ENCODE peak calls at places on chromosome 16, in seven cellular contexts. One of them, this sample, is unnamed.

GRCh38 chr16:89588413-89589109 is 13.0 kb downstream of the CPNE7 start:
- DNase-seq in thoracic aorta: no peak
- DNase-seq in ascending aorta: no peak
- DNase-seq in HL-60: no peak
- DNase-seq in CD8-positive, alpha-beta memory T cell: no peak
- DNase-seq in NB4: no peak
- DNase-seq in AG09309: no peak
- DNase-seq in this sample: no peak

GRCh38 chr16:66618588-66618987 is 14.1 kb downstream of the CMTM3 start:
- DNase-seq in thoracic aorta: peak; percentile 31
- DNase-seq in ascending aorta: peak; percentile 75
- DNase-seq in HL-60: no peak
- DNase-seq in CD8-positive, alpha-beta memory T cell: no peak
- DNase-seq in NB4: no peak
- DNase-seq in AG09309: peak; percentile 90
- DNase-seq in this sample: peak; percentile 84

GRCh38 chr16:79185681-79186080 is 414.9 kb downstream of the MAF start:
- DNase-seq in thoracic aorta: no peak
- DNase-seq in ascending aorta: no peak
- DNase-seq in HL-60: no peak
- DNase-seq in CD8-positive, alpha-beta memory T cell: no peak
- DNase-seq in NB4: no peak
- DNase-seq in AG09309: no peak
- DNase-seq in this sample: no peak

GRCh38 chr16:67967956-67968439 is 439 bp downstream of the SLC12A4 start:
- DNase-seq in thoracic aorta: no peak
- DNase-seq in ascending aorta: peak; percentile 76
- DNase-seq in HL-60: no peak
- DNase-seq in CD8-positive, alpha-beta memory T cell: peak; percentile 25
- DNase-seq in NB4: peak; percentile 61
- DNase-seq in AG09309: no peak
- DNase-seq in this sample: no peak

GRCh38 chr16:47461598-47462266 is 601 bp downstream of the PHKB start:
- DNase-seq in thoracic aorta: no peak
- DNase-seq in ascending aorta: no peak
- DNase-seq in HL-60: peak; percentile 53
- DNase-seq in CD8-positive, alpha-beta memory T cell: no peak
- DNase-seq in NB4: peak; percentile 92
- DNase-seq in AG09309: no peak
- DNase-seq in this sample: peak; percentile 66

GRCh38 chr16:21194771-21195301 is 16.5 kb downstream of the ZP2 start:
- DNase-seq in thoracic aorta: no peak
- DNase-seq in ascending aorta: no peak
- DNase-seq in HL-60: no peak
- DNase-seq in CD8-positive, alpha-beta memory T cell: no peak
- DNase-seq in NB4: no peak
- DNase-seq in AG09309: no peak
- DNase-seq in this sample: peak; percentile 7

GRCh38 chr16:21626659-21627277 is 25.6 kb downstream of the IGSF6 start:
- DNase-seq in thoracic aorta: no peak
- DNase-seq in ascending aorta: no peak
- DNase-seq in HL-60: peak; percentile 98
- DNase-seq in CD8-positive, alpha-beta memory T cell: no peak
- DNase-seq in NB4: peak; percentile 96
- DNase-seq in AG09309: peak; percentile 88
- DNase-seq in this sample: peak; percentile 72

GRCh38 chr16:15490123-15490711 is 55.8 kb downstream of the BMERB1 start:
- DNase-seq in thoracic aorta: no peak
- DNase-seq in ascending aorta: no peak
- DNase-seq in HL-60: no peak
- DNase-seq in CD8-positive, alpha-beta memory T cell: no peak
- DNase-seq in NB4: no peak
- DNase-seq in AG09309: no peak
- DNase-seq in this sample: no peak

GRCh38 chr16:24075929-24076716 is 180.0 kb upstream of the CACNG3 start:
- DNase-seq in thoracic aorta: no peak
- DNase-seq in ascending aorta: no peak
- DNase-seq in HL-60: no peak
- DNase-seq in CD8-positive, alpha-beta memory T cell: no peak
- DNase-seq in NB4: peak; percentile 47
- DNase-seq in AG09309: no peak
- DNase-seq in this sample: no peak

GRCh38 chr16:48194828-48195566 is 39.2 kb upstream of the ABCC12 start:
- DNase-seq in thoracic aorta: no peak
- DNase-seq in ascending aorta: no peak
- DNase-seq in HL-60: no peak
- DNase-seq in CD8-positive, alpha-beta memory T cell: no peak
- DNase-seq in NB4: no peak
- DNase-seq in AG09309: no peak
- DNase-seq in this sample: peak; percentile 15

GRCh38 chr16:21150375-21151001 is at the start of gene DNAH3:
- DNase-seq in thoracic aorta: no peak
- DNase-seq in ascending aorta: no peak
- DNase-seq in HL-60: no peak
- DNase-seq in CD8-positive, alpha-beta memory T cell: no peak
- DNase-seq in NB4: no peak
- DNase-seq in AG09309: no peak
- DNase-seq in this sample: no peak

GRCh38 chr16:27228621-27229501 is 25.5 kb downstream of the KDM8 start:
- DNase-seq in thoracic aorta: no peak
- DNase-seq in ascending aorta: no peak
- DNase-seq in HL-60: peak; percentile 52
- DNase-seq in CD8-positive, alpha-beta memory T cell: no peak
- DNase-seq in NB4: peak; percentile 92
- DNase-seq in AG09309: no peak
- DNase-seq in this sample: no peak

GRCh38 chr16:9054460-9054859 is 37.0 kb upstream of the HAPSTR1 start:
- DNase-seq in thoracic aorta: no peak
- DNase-seq in ascending aorta: no peak
- DNase-seq in HL-60: no peak
- DNase-seq in CD8-positive, alpha-beta memory T cell: no peak
- DNase-seq in NB4: no peak
- DNase-seq in AG09309: no peak
- DNase-seq in this sample: no peak

GRCh38 chr16:9012848-9013507 is 49.3 kb upstream of the USP7 start:
- DNase-seq in thoracic aorta: no peak
- DNase-seq in ascending aorta: no peak
- DNase-seq in HL-60: no peak
- DNase-seq in CD8-positive, alpha-beta memory T cell: no peak
- DNase-seq in NB4: no peak
- DNase-seq in AG09309: no peak
- DNase-seq in this sample: peak; percentile 10

GRCh38 chr16:72172105-72173034 is at the start of gene PMFBP1:
- DNase-seq in thoracic aorta: peak; percentile 29
- DNase-seq in ascending aorta: peak; percentile 67
- DNase-seq in HL-60: peak; percentile 98
- DNase-seq in CD8-positive, alpha-beta memory T cell: no peak
- DNase-seq in NB4: peak; percentile 98
- DNase-seq in AG09309: peak; percentile 79
- DNase-seq in this sample: peak; percentile 98

GRCh38 chr16:54239441-54239840 is 47.1 kb downstream of the IRX3 start:
- DNase-seq in thoracic aorta: no peak
- DNase-seq in ascending aorta: no peak
- DNase-seq in HL-60: no peak
- DNase-seq in CD8-positive, alpha-beta memory T cell: no peak
- DNase-seq in NB4: no peak
- DNase-seq in AG09309: no peak
- DNase-seq in this sample: peak; percentile 7

GRCh38 chr16:86575754-86576557 is 2.4 kb upstream of the FOXL1 start:
- DNase-seq in thoracic aorta: peak; percentile 79
- DNase-seq in ascending aorta: peak; percentile 96
- DNase-seq in HL-60: no peak
- DNase-seq in CD8-positive, alpha-beta memory T cell: peak; percentile 17
- DNase-seq in NB4: peak; percentile 85
- DNase-seq in AG09309: peak; percentile 84
- DNase-seq in this sample: peak; percentile 93

GRCh38 chr16:9270424-9270823 is 179.0 kb downstream of the HAPSTR1 start:
- DNase-seq in thoracic aorta: no peak
- DNase-seq in ascending aorta: no peak
- DNase-seq in HL-60: no peak
- DNase-seq in CD8-positive, alpha-beta memory T cell: no peak
- DNase-seq in NB4: no peak
- DNase-seq in AG09309: no peak
- DNase-seq in this sample: no peak

GRCh38 chr16:11560701-11561439 is 25.8 kb downstream of the LITAF start:
- DNase-seq in thoracic aorta: no peak
- DNase-seq in ascending aorta: peak; percentile 67
- DNase-seq in HL-60: no peak
- DNase-seq in CD8-positive, alpha-beta memory T cell: peak; percentile 62
- DNase-seq in NB4: no peak
- DNase-seq in AG09309: no peak
- DNase-seq in this sample: peak; percentile 46

GRCh38 chr16:58331024-58331707 is 36.3 kb upstream of the PRSS54 start:
- DNase-seq in thoracic aorta: no peak
- DNase-seq in ascending aorta: no peak
- DNase-seq in HL-60: no peak
- DNase-seq in CD8-positive, alpha-beta memory T cell: no peak
- DNase-seq in NB4: no peak
- DNase-seq in AG09309: no peak
- DNase-seq in this sample: no peak
- H3K4me3 ChIP-seq in thoracic aorta: no peak overlapping the region
- H3K4me3 ChIP-seq in ascending aorta: no peak overlapping the region
- H3K4me3 ChIP-seq in HL-60: no peak overlapping the region
- H3K4me3 ChIP-seq in CD8-positive, alpha-beta memory T cell: no peak overlapping the region
- H3K4me3 ChIP-seq in NB4: no peak overlapping the region
- H3K4me3 ChIP-seq in AG09309: no peak overlapping the region
- H3K4me3 ChIP-seq in this sample: no peak overlapping the region

DNA sequence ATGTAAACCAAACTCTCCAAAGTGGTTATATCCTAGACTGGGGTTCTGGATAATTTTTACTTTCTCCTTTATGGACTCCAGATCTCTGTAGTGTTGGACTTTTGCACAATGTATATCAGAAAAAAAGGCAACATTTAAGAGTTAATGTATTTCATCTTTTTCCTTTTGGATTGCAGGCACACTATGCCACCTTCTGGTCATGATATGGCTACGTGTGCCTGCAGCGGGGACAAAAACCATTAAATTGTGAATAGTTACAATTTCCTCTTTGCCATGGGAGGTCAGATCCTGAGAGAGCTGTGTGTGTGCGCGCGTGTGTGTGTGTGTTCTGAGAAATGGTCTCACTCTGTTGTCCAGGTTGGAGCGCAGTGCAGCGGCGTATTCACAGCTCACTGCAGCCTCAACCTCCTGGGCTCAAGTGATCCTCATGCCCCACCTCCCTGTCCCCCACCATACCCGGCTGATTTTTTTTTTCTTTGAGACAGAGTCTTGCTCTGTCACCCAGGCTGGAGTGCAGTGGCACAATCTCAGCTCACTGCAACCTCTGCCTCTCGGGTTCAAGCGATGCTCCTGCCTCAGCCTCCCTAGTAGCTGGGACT is 4.3 kb upstream of the SGF29 start:
- DNase-seq in thoracic aorta: no peak
- DNase-seq in ascending aorta: no peak
- DNase-seq in HL-60: no peak
- DNase-seq in CD8-positive, alpha-beta memory T cell: no peak
- DNase-seq in NB4: peak; percentile 76
- DNase-seq in AG09309: no peak
- DNase-seq in this sample: peak; percentile 62
- H3K4me3 ChIP-seq in thoracic aorta: no peak overlapping the region
- H3K4me3 ChIP-seq in ascending aorta: no peak overlapping the region
- H3K4me3 ChIP-seq in HL-60: no peak overlapping the region
- H3K4me3 ChIP-seq in CD8-positive, alpha-beta memory T cell: no peak overlapping the region
- H3K4me3 ChIP-seq in NB4: no peak overlapping the region
- H3K4me3 ChIP-seq in AG09309: no peak overlapping the region
- H3K4me3 ChIP-seq in this sample: no peak overlapping the region

DNA sequence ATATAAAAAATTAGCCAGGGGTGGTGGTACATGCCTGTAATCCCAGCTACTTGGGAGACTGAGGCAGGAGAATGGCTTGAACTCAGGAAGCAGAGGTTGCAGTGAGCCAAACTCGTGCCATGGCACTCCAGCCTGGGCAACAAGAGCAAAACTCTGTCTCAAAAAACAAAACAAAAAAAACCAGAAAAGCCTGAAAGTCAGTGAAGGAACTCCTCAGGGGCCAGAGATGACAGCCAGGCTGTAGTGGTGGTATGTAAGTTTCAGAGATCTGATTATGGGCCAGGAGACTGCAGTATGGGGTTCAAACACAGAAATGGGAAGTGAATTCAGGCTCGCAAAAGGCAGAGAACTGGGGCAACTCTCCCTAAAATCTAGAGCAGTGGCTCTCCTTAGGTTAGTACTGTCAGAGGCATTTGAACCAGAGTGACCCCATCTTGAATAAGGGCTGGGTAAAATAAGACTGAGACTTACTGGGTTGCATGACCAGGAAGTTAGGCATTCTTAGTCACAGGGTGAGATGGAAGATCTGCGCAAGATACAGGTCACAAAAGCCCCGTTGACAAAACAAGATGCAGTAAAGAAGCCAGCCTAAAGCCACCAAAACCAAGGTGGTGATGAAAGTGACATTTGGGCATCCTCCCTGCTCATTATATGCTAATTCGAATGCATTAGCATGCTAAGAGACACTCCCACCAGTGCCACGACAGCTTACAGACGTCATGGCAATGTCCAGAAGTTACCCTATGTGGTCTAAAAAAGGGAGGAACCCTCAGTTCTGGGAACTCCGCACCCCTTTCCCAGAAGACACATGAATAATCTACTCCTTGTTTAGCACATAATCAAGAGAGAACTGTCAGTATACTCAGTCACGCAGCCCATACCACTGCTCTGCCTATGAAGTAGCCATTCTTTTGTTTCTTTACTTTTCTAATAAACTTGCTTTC is 120.2 kb upstream of the XYLT1 start:
- DNase-seq in thoracic aorta: no peak
- DNase-seq in ascending aorta: no peak
- DNase-seq in HL-60: no peak
- DNase-seq in CD8-positive, alpha-beta memory T cell: peak; percentile 8
- DNase-seq in NB4: no peak
- DNase-seq in AG09309: peak; percentile 54
- DNase-seq in this sample: no peak
- H3K4me3 ChIP-seq in thoracic aorta: no peak overlapping the region
- H3K4me3 ChIP-seq in ascending aorta: no peak overlapping the region
- H3K4me3 ChIP-seq in HL-60: no peak overlapping the region
- H3K4me3 ChIP-seq in CD8-positive, alpha-beta memory T cell: no peak overlapping the region
- H3K4me3 ChIP-seq in NB4: no peak overlapping the region
- H3K4me3 ChIP-seq in AG09309: peak overlapping the region; percentile 21
- H3K4me3 ChIP-seq in this sample: no peak overlapping the region

GRCh38 chr16:75305364-75306101 is 54.1 kb upstream of the BCAR1 start:
- DNase-seq in thoracic aorta: peak; percentile 78
- DNase-seq in ascending aorta: peak; percentile 97
- DNase-seq in HL-60: peak; percentile 59
- DNase-seq in CD8-positive, alpha-beta memory T cell: no peak
- DNase-seq in NB4: peak; percentile 94
- DNase-seq in AG09309: peak; percentile 100
- DNase-seq in this sample: peak; percentile 99

GRCh38 chr16:75304521-75305363 is 53.3 kb upstream of the BCAR1 start:
- DNase-seq in thoracic aorta: peak; percentile 40
- DNase-seq in ascending aorta: peak; percentile 86
- DNase-seq in HL-60: no peak
- DNase-seq in CD8-positive, alpha-beta memory T cell: no peak
- DNase-seq in NB4: no peak
- DNase-seq in AG09309: peak; percentile 90
- DNase-seq in this sample: peak; percentile 93

GRCh38 chr16:75307506-75307905 is 56.1 kb upstream of the BCAR1 start:
- DNase-seq in thoracic aorta: no peak
- DNase-seq in ascending aorta: no peak
- DNase-seq in HL-60: no peak
- DNase-seq in CD8-positive, alpha-beta memory T cell: no peak
- DNase-seq in NB4: no peak
- DNase-seq in AG09309: no peak
- DNase-seq in this sample: no peak

GRCh38 chr16:75308011-75308410 is 56.6 kb upstream of the BCAR1 start:
- DNase-seq in thoracic aorta: no peak
- DNase-seq in ascending aorta: no peak
- DNase-seq in HL-60: no peak
- DNase-seq in CD8-positive, alpha-beta memory T cell: no peak
- DNase-seq in NB4: no peak
- DNase-seq in AG09309: no peak
- DNase-seq in this sample: no peak

GRCh38 chr16:75306102-75306762 is 54.8 kb upstream of the BCAR1 start:
- DNase-seq in thoracic aorta: no peak
- DNase-seq in ascending aorta: no peak
- DNase-seq in HL-60: no peak
- DNase-seq in CD8-positive, alpha-beta memory T cell: no peak
- DNase-seq in NB4: no peak
- DNase-seq in AG09309: no peak
- DNase-seq in this sample: no peak
- H3K4me3 ChIP-seq in thoracic aorta: peak overlapping the region; percentile 29
- H3K4me3 ChIP-seq in ascending aorta: peak overlapping the region; percentile 41
- H3K4me3 ChIP-seq in HL-60: no peak overlapping the region
- H3K4me3 ChIP-seq in CD8-positive, alpha-beta memory T cell: no peak overlapping the region
- H3K4me3 ChIP-seq in NB4: no peak overlapping the region
- H3K4me3 ChIP-seq in AG09309: no peak overlapping the region
- H3K4me3 ChIP-seq in this sample: no peak overlapping the region

This sample was measured in cardiac fibroblast.